ENCODE peak calls at places on chromosomes 5 and 9, in five cellular contexts. S is KBM-7; B is HTR-8/SVneo; U is psoas muscle; V is stimulated activated CD8-positive, alpha-beta memory T cell treated with anti-CD3 and anti-CD28 coated beads, Interleukin-15, amount 100 ng/mL, for 24 hours. Z is an unnamed sample.

GRCh38 chr5:111079846-111080245 is 8.3 kb downstream of the TSLP start:
- DNase-seq in S (no peak), B (no peak), U (no peak), V (no peak), Z (no peak)

GRCh38 chr9:131546336-131547084 is 1.2 kb downstream of the PRRT1B start:
- DNase-seq in S (no peak), B (peak; percentile 39), U (no peak), V (no peak), Z (no peak)

GRCh38 chr5:91214571-91214970 is 168.5 kb downstream of the ARRDC3 start:
- DNase-seq in S (no peak), B (no peak), U (no peak), V (no peak), Z (no peak)

GRCh38 chr5:133483406-133484090 is 128.8 kb downstream of the FSTL4 start:
- DNase-seq in S (no peak), B (no peak), U (no peak), V (no peak), Z (no peak)

GRCh38 chr5:80623911-80624457 is 30.5 kb upstream of the MSH3 start:
- DNase-seq in S (no peak), B (no peak), U (no peak), V (no peak), Z (no peak)

GRCh38 chr5:36944607-36945225 is 68.1 kb downstream of the NIPBL start:
- DNase-seq in S (peak; percentile 67), B (peak; percentile 26), U (no peak), V (no peak), Z (no peak)

GRCh38 chr9:95820076-95820475 is 55.4 kb upstream of the ERCC6L2 start:
- DNase-seq in S (no peak), B (no peak), U (no peak), V (no peak), Z (no peak)

GRCh38 chr5:159362190-159362589 is 31.9 kb upstream of the IL12B start:
- DNase-seq in S (peak; percentile 95), B (no peak), U (no peak), V (no peak), Z (no peak)

GRCh38 chr9:89325733-89326132 is 7.4 kb downstream of the SECISBP2 start:
- DNase-seq in S (no peak), B (no peak), U (no peak), V (no peak), Z (no peak)

GRCh38 chr5:150734579-150735384 is 24.0 kb downstream of the DCTN4 start:
- DNase-seq in S (peak; percentile 92), B (no peak), U (peak; percentile 47), V (no peak), Z (no peak)

Z was measured in GOT3.